ENCODE peak calls at places on chromosomes 6 and 20, in nine cellular contexts. P, Z, O, B, S, K, G, D and U are unnamed samples.
A peak's percentile ranks its signal among the peaks of the same experiment; 100 is the strongest.

GRCh38 chr6:12749531-12750379 is 33.2 kb downstream of the PHACTR1 start:
- DNase-seq in P (no peak), Z (no peak), O (peak; percentile 51), B (no peak), S (no peak), K (no peak), G (no peak), D (peak; percentile 82), U (peak; percentile 28)

GRCh38 chr6:85429346-85429745 is 20.5 kb upstream of the NT5E start:
- DNase-seq in P (no peak), Z (no peak), O (no peak), B (no peak), S (no peak), K (no peak), G (no peak), D (no peak), U (no peak)

GRCh38 chr6:147738516-147739187 is 230.2 kb downstream of the SAMD5 start:
- DNase-seq in P (peak; percentile 23), Z (no peak), O (no peak), B (no peak), S (no peak), K (no peak), G (no peak), D (no peak), U (no peak)

GRCh38 chr6:3355358-3356055 is 96.8 kb downstream of the PSMG4 start:
- DNase-seq in P (no peak), Z (no peak), O (peak; percentile 78), B (no peak), S (no peak), K (peak; percentile 22), G (no peak), D (peak; percentile 38), U (no peak)

GRCh38 chr6:3841066-3841454 is 8.1 kb upstream of the FAM50B start:
- DNase-seq in P (no peak), Z (no peak), O (no peak), B (no peak), S (no peak), K (no peak), G (peak; percentile 69), D (no peak), U (no peak)

GRCh38 chr6:160882741-160883340 is 108.7 kb upstream of the MAP3K4 start:
- DNase-seq in P (no peak), Z (no peak), O (no peak), B (no peak), S (no peak), K (no peak), G (peak; percentile 1), D (no peak), U (no peak)

GRCh38 chr6:80250391-80250997 is 144.0 kb downstream of the BCKDHB start:
- DNase-seq in P (no peak), Z (no peak), O (no peak), B (no peak), S (no peak), K (no peak), G (no peak), D (no peak), U (no peak)

GRCh38 chr6:126107475-126108121 is 121.3 kb downstream of the TRMT11 start:
- DNase-seq in P (no peak), Z (no peak), O (no peak), B (no peak), S (no peak), K (no peak), G (no peak), D (peak; percentile 66), U (no peak)

GRCh38 chr20:41110012-41110411 is 27.3 kb upstream of the PLCG1 start:
- DNase-seq in P (no peak), Z (no peak), O (no peak), B (no peak), S (no peak), K (no peak), G (no peak), D (no peak), U (no peak)

GRCh38 chr6:31545291-31545690 is 1.1 kb downstream of the ATP6V1G2 start:
- DNase-seq in P (no peak), Z (no peak), O (no peak), B (no peak), S (no peak), K (no peak), G (no peak), D (no peak), U (no peak)

GRCh38 chr6:31548423-31548873 is 1.0 kb downstream of the NFKBIL1 start:
- DNase-seq in P (no peak), Z (no peak), O (no peak), B (no peak), S (no peak), K (no peak), G (no peak), D (no peak), U (no peak)

GRCh38 chr6:31546339-31546961 is at the start of gene ATP6V1G2:
- DNase-seq in P (peak; percentile 94), Z (peak; percentile 86), O (peak; percentile 97), B (peak; percentile 87), S (peak; percentile 93), K (peak; percentile 76), G (peak; percentile 94), D (peak; percentile 98), U (peak; percentile 89)

GRCh38 chr6:31547727-31548422 is 467 bp downstream of the NFKBIL1 start:
- DNase-seq in P (no peak), Z (no peak), O (no peak), B (no peak), S (no peak), K (no peak), G (no peak), D (peak; percentile 17), U (no peak)

DNA sequence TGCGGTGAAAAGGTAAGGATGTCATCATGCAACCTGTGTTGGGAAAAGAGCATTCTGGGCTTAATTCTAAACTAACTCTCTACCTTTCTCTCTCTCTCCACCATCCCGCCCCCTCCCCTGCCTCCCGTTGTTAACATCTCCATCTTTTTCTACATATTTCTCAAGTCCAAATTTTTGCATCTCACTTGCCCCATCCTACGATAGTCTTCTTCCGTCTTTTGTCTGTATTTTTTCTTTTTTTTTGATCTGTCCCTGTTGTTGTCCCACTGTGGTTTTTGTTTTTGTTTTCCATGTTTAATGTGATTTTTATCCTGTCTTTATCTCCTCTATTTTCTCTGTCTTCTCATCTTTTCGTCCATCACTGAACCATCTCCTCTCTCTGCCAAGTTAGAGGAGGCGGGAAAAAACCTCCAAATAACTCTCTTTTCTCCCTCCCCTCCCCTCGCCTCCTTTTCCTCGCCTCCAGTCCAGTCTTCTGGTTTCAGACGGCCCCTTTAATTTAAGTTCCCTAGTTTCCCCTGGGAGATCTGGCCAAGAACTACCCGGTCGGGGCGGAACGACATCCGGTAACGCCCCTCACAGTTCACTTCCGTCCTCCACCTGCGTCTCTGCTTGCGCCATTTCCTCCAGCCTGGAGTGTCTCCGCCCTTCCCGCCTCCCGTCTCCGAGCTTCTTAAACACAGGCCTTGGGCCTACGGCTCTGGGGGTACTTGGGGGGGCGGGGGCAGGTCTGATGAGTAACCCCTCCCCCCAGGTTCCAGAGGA is at the start of gene NFKBIL1:
- DNase-seq in P (peak; percentile 97), Z (peak; percentile 94), O (peak; percentile 98), B (peak; percentile 97), S (peak; percentile 97), K (peak; percentile 74), G (peak; percentile 96), D (peak; percentile 98), U (peak; percentile 79)
- TF ChIP-seq CTCF in P (no peak), Z (no peak), O (no peak), B (no peak), S (peak; percentile 6), K (peak; percentile 21), G (no peak), D (no peak), U (peak; percentile 7)

GRCh38 chr6:116571683-116572000 is 338 bp downstream of the RWDD1 start:
- DNase-seq in P (no peak), Z (no peak), O (no peak), B (no peak), S (no peak), K (no peak), G (no peak), D (no peak), U (no peak)

GRCh38 chr6:116572162-116572561 is 858 bp downstream of the RWDD1 start:
- DNase-seq in P (peak; percentile 57), Z (no peak), O (peak; percentile 68), B (peak; percentile 17), S (no peak), K (no peak), G (peak; percentile 29), D (no peak), U (no peak)

GRCh38 chr6:116568851-116569755 is 2.2 kb upstream of the RWDD1 start:
- DNase-seq in P (no peak), Z (no peak), O (no peak), B (no peak), S (no peak), K (no peak), G (no peak), D (no peak), U (no peak)

GRCh38 chr6:116568111-116568510 is 3.2 kb upstream of the RWDD1 start:
- DNase-seq in P (no peak), Z (no peak), O (no peak), B (no peak), S (no peak), K (no peak), G (no peak), D (no peak), U (no peak)

DNA sequence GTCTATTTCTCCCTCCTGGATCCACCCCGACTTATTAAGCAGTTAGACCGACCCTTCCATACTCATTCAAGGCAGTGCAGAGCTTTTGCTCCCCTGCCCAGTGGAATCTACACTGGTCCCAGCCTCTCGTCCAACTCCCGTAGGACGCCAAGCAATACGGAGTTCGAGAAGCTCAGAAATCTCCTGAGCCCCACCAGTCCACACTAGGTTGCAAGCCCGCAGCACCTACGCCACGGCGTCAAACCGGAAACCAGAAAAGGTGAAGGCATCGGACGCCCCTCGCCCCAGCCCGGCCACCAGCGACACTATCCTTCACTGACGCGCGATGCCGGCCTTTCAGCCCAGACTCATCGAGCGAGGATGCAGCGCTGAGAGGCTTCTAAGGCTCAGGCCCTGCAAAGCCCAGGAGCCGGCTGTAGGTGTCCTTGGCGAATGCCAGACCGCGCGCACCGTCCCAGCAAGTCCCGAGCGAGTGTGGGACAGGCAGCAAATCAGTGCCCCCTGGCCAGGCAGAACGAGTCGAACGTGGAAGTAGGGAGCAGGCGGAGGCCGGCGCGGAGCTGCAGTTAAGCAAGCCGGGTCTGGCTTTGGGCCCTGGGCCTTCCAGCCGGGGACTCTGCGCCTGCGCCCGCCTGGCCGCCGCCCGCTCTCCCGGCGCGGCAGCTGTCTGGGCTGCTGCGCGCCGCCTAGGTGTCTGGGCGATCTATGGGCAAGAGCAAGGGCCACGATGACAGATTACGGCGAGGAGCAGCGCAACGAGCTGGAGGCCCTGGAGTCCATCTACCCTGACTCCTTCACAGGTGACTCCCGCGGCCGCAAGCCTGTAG is at the start of gene RWDD1:
- DNase-seq in P (peak; percentile 99), Z (peak; percentile 99), O (peak; percentile 99), B (peak; percentile 99), S (peak; percentile 98), K (peak; percentile 96), G (peak; percentile 100), D (peak; percentile 99), U (peak; percentile 96)
- TF ChIP-seq CTCF in P (no peak), Z (peak; percentile 3), O (no peak), B (peak; percentile 20), S (peak; percentile 49), K (no peak), G (no peak), D (no peak), U (no peak)

GRCh38 chr6:54084234-54084633 is 27.0 kb upstream of the MLIP start:
- DNase-seq in P (no peak), Z (no peak), O (no peak), B (no peak), S (no peak), K (no peak), G (no peak), D (no peak), U (no peak)
- TF ChIP-seq CTCF in P (no peak), Z (no peak), O (no peak), B (no peak), S (no peak), K (no peak), G (no peak), D (no peak), U (no peak)

GRCh38 chr20:45892049-45892816 is 1.1 kb downstream of the CTSA start:
- DNase-seq in P (peak; percentile 51), Z (no peak), O (peak; percentile 75), B (no peak), S (no peak), K (no peak), G (peak; percentile 18), D (peak; percentile 21), U (no peak)
- TF ChIP-seq CTCF in P (no peak), Z (peak; percentile 13), O (no peak), B (peak; percentile 7), S (no peak), K (no peak), G (peak; percentile 52), D (no peak), U (peak; percentile 13)